ENCODE peak calls at places on chromosomes 4 and X, in seven cellular contexts. U, B, P, F, J, V and H are unnamed samples.

GRCh38 chrX:150806827-150807226 is 91.6 kb downstream of the CD99L2 start:
- DNase-seq in B (no peak), J (no peak), V (no peak), P (no peak), U (no peak), F (no peak), H (no peak)

GRCh38 chr4:37476256-37476655 is 209.9 kb downstream of the RELL1 start:
- DNase-seq in F (no peak), V (no peak), U (no peak), B (no peak), P (no peak), J (no peak), H (no peak)

GRCh38 chrX:15973299-15973698 is 118.7 kb upstream of the AP1S2 start:
- DNase-seq in P (peak), B (no peak), V (peak), J (no peak), U (peak), F (no peak), H (no peak)

GRCh38 chr4:124018383-124019317 is 622.1 kb downstream of the SPRY1 start:
- DNase-seq in B (no peak), P (peak), U (no peak), V (peak), J (peak), F (no peak), H (peak)

GRCh38 chrX:72305286-72306084 is at the start of gene CITED1:
- DNase-seq in B (no peak), J (no peak), V (no peak), F (no peak), U (no peak), P (no peak), H (no peak)

GRCh38 chr4:158013858-158014257 is 159.0 kb downstream of the GASK1B start:
- DNase-seq in F (no peak), B (no peak), U (no peak), P (no peak), V (peak), J (no peak), H (no peak)

GRCh38 chrX:116318672-116319071 is 117.7 kb upstream of the SLC6A14 start:
- DNase-seq in V (no peak), P (no peak), J (no peak), B (no peak), U (no peak), F (no peak), H (no peak)

GRCh38 chrX:50952406-50952805 is 41.9 kb downstream of the BMP15 start:
- DNase-seq in U (no peak), J (no peak), F (no peak), B (no peak), P (no peak), V (no peak), H (no peak)

GRCh38 chr4:153023692-153024394 is 87.7 kb downstream of the FHDC1 start:
- DNase-seq in V (no peak), B (no peak), J (no peak), U (no peak), P (no peak), F (no peak), H (no peak)

GRCh38 chr4:38673109-38673978 is 9.3 kb downstream of the KLF3 start:
- DNase-seq in P (no peak), B (no peak), V (no peak), U (peak), J (no peak), F (no peak), H (peak)

GRCh38 chrX:8730812-8731578 is 942 bp downstream of the ANOS1 start:
- DNase-seq in U (no peak), B (no peak), J (no peak), F (no peak), V (no peak), P (no peak), H (peak)

GRCh38 chrX:96447161-96447560 is 237.5 kb upstream of the DIAPH2 start:
- DNase-seq in F (no peak), P (no peak), J (no peak), V (no peak), U (no peak), B (no peak), H (no peak)

GRCh38 chr4:155376387-155377268 is at the start of gene MAP9:
- DNase-seq in U (no peak), F (peak), J (peak), B (peak), P (peak), V (peak), H (peak)

GRCh38 chrX:68681443-68681941 is 34.0 kb downstream of the STARD8 start:
- DNase-seq in F (no peak), J (no peak), V (peak), U (no peak), P (no peak), B (no peak), H (no peak)

GRCh38 chrX:15404712-15405111 is 20.5 kb upstream of the VEGFD start:
- DNase-seq in F (no peak), B (no peak), U (no peak), J (no peak), V (no peak), P (peak), H (peak)

GRCh38 chrX:32443841-32444240 is 767.5 kb downstream of the DMD start:
- DNase-seq in F (no peak), V (no peak), J (no peak), P (no peak), U (no peak), B (no peak), H (no peak)

GRCh38 chr4:6222761-6223292 is 22.5 kb upstream of the JAKMIP1 start:
- DNase-seq in V (no peak), P (no peak), U (peak), J (no peak), B (no peak), F (no peak), H (no peak)

GRCh38 chrX:28135378-28136047 is 154.3 kb upstream of the DCAF8L1 start:
- DNase-seq in J (no peak), F (no peak), B (no peak), U (no peak), V (no peak), P (no peak), H (no peak)

GRCh38 chrX:66200050-66200664 is 36.1 kb downstream of the HEPH start:
- DNase-seq in P (no peak), F (no peak), J (no peak), B (no peak), V (no peak), U (no peak), H (peak)

GRCh38 chr4:113447695-113448265 is 313.8 kb downstream of the CAMK2D start:
- DNase-seq in F (peak), J (no peak), U (no peak), B (no peak), V (no peak), P (no peak), H (peak)

GRCh38 chr4:1239141-1239948 is 9.6 kb downstream of the CTBP1 start:
- DNase-seq in J (no peak), P (no peak), B (no peak), V (no peak), F (no peak), U (no peak), H (peak)